ENCODE peak calls at places on chromosomes 6 and 20, in four cellular contexts. V is SJSA1, P is RCC 7860, W is GM18507. E is an unnamed sample.

GRCh38 chr6:35417979-35418661 is 34.0 kb upstream of the FANCE start:
- DNase-seq in V (peak; percentile 63), P (no peak), W (no peak), E (no peak)

GRCh38 chr6:3163248-3163594 is 5.9 kb upstream of the TUBB2A start:
- DNase-seq in V (peak; percentile 50), P (no peak), W (no peak), E (no peak)

GRCh38 chr6:53179961-53180651 is 31.5 kb upstream of the GCM1 start:
- DNase-seq in V (no peak), P (no peak), W (no peak), E (no peak)

GRCh38 chr20:36470482-36471062 is 70.7 kb upstream of the MYL9 start:
- DNase-seq in V (no peak), P (no peak), W (no peak), E (no peak)

GRCh38 chr6:73032586-73032985 is 192.7 kb downstream of the KHDC1L start:
- DNase-seq in V (no peak), P (peak; percentile 7), W (no peak), E (peak; percentile 78)

GRCh38 chr20:48682529-48683385 is 145.0 kb downstream of the PREX1 start:
- DNase-seq in V (peak; percentile 24), P (no peak), W (no peak), E (peak; percentile 61)

GRCh38 chr20:60011512-60012507 is 53.6 kb downstream of the CDH26 start:
- DNase-seq in V (no peak), P (no peak), W (no peak), E (no peak)

GRCh38 chr6:43847741-43848630 is 78.0 kb downstream of the VEGFA start:
- DNase-seq in V (peak; percentile 30), P (no peak), W (no peak), E (no peak)

GRCh38 chr20:13821876-13822275 is 37.0 kb downstream of the NDUFAF5 start:
- DNase-seq in V (no peak), P (no peak), W (no peak), E (no peak)

GRCh38 chr6:35419431-35419830 is 32.7 kb upstream of the FANCE start:
- DNase-seq in V (peak; percentile 72), P (no peak), W (no peak), E (no peak)

GRCh38 chr6:55449219-55449618 is 122.0 kb downstream of the GFRAL start:
- DNase-seq in V (no peak), P (no peak), W (no peak), E (no peak)

GRCh38 chr6:116764557-116764960 is 960 bp downstream of the FAM162B start:
- DNase-seq in V (no peak), P (no peak), W (no peak), E (no peak)

GRCh38 chr6:104940881-104941693 is 15.8 kb upstream of the LIN28B start:
- DNase-seq in V (peak; percentile 6), P (no peak), W (no peak), E (no peak)

GRCh38 chr6:26420607-26421235 is 18.6 kb downstream of the BTN3A1 start:
- DNase-seq in V (peak; percentile 76), P (peak; percentile 5), W (no peak), E (peak; percentile 32)

GRCh38 chr6:44028767-44029166 is 98.5 kb downstream of the MRPL14 start:
- DNase-seq in V (no peak), P (no peak), W (no peak), E (no peak)

GRCh38 chr20:667351-668034 is 8.1 kb downstream of the SCRT2 start:
- DNase-seq in V (peak; percentile 28), P (no peak), W (no peak), E (peak; percentile 37)

GRCh38 chr6:98416027-98416426 is 418.3 kb upstream of the POU3F2 start:
- DNase-seq in V (no peak), P (no peak), W (no peak), E (no peak)

GRCh38 chr6:36556281-36556680 is 9.0 kb upstream of the STK38 start:
- DNase-seq in V (no peak), P (no peak), W (no peak), E (no peak)

GRCh38 chr6:43823879-43824740 is 54.1 kb downstream of the VEGFA start:
- DNase-seq in V (no peak), P (peak; percentile 61), W (no peak), E (no peak)

GRCh38 chr20:6007094-6007528 is 46.7 kb downstream of the LRRN4 start:
- DNase-seq in V (no peak), P (no peak), W (no peak), E (no peak)